ENCODE peak calls at places on chromosomes 2 and 18, in eight cellular contexts. One of them, this sample, is unnamed.

GRCh38 chr2:201678442-201678841 is 20.0 kb downstream of the MPP4 start:
- DNase-seq in gastrocnemius medialis: no peak
- DNase-seq in GM12891: no peak
- DNase-seq in body of pancreas: no peak
- DNase-seq in uterus: no peak
- DNase-seq in HCT116: no peak
- DNase-seq in adrenal gland: no peak
- DNase-seq in A549: no peak
- DNase-seq in this sample: no peak

GRCh38 chr2:167406558-167406957 is 518.3 kb downstream of the XIRP2 start:
- DNase-seq in body of pancreas: no peak
- DNase-seq in uterus: no peak
- DNase-seq in HCT116: no peak
- DNase-seq in adrenal gland: no peak
- DNase-seq in A549: no peak
- DNase-seq in GM12891: no peak
- DNase-seq in gastrocnemius medialis: no peak
- DNase-seq in this sample: no peak

GRCh38 chr2:227395556-227395955 is 7.8 kb upstream of the SCYGR1 start:
- DNase-seq in GM12891: no peak
- DNase-seq in A549: no peak
- DNase-seq in gastrocnemius medialis: no peak
- DNase-seq in body of pancreas: no peak
- DNase-seq in adrenal gland: no peak
- DNase-seq in HCT116: no peak
- DNase-seq in uterus: no peak
- DNase-seq in this sample: no peak

GRCh38 chr18:6150481-6150880 is 255.2 kb upstream of the TMEM200C start:
- DNase-seq in uterus: no peak
- DNase-seq in GM12891: no peak
- DNase-seq in adrenal gland: no peak
- DNase-seq in HCT116: no peak
- DNase-seq in body of pancreas: no peak
- DNase-seq in gastrocnemius medialis: no peak
- DNase-seq in A549: no peak
- DNase-seq in this sample: no peak

GRCh38 chr2:216490061-216490460 is 8.6 kb upstream of the RPL37A start:
- DNase-seq in A549: no peak
- DNase-seq in GM12891: no peak
- DNase-seq in body of pancreas: no peak
- DNase-seq in gastrocnemius medialis: no peak
- DNase-seq in uterus: no peak
- DNase-seq in HCT116: no peak
- DNase-seq in adrenal gland: no peak
- DNase-seq in this sample: peak

GRCh38 chr2:18855027-18855426 is 265.7 kb upstream of the NT5C1B start:
- DNase-seq in body of pancreas: no peak
- DNase-seq in adrenal gland: no peak
- DNase-seq in A549: peak
- DNase-seq in HCT116: peak
- DNase-seq in gastrocnemius medialis: no peak
- DNase-seq in GM12891: no peak
- DNase-seq in uterus: no peak
- DNase-seq in this sample: peak

GRCh38 chr2:39020383-39020782 is 100.5 kb downstream of the SOS1 start:
- DNase-seq in uterus: no peak
- DNase-seq in body of pancreas: no peak
- DNase-seq in HCT116: no peak
- DNase-seq in adrenal gland: no peak
- DNase-seq in gastrocnemius medialis: no peak
- DNase-seq in GM12891: no peak
- DNase-seq in A549: no peak
- DNase-seq in this sample: no peak

GRCh38 chr2:168555283-168555682 is 99.2 kb downstream of the CERS6 start:
- DNase-seq in uterus: no peak
- DNase-seq in GM12891: no peak
- DNase-seq in HCT116: no peak
- DNase-seq in gastrocnemius medialis: no peak
- DNase-seq in adrenal gland: no peak
- DNase-seq in A549: no peak
- DNase-seq in body of pancreas: no peak
- DNase-seq in this sample: no peak

GRCh38 chr18:75527848-75528247 is 100.3 kb upstream of the SMIM21 start:
- DNase-seq in adrenal gland: no peak
- DNase-seq in uterus: no peak
- DNase-seq in GM12891: no peak
- DNase-seq in body of pancreas: no peak
- DNase-seq in HCT116: no peak
- DNase-seq in gastrocnemius medialis: no peak
- DNase-seq in A549: no peak
- DNase-seq in this sample: no peak

GRCh38 chr18:62690416-62690815 is 24.9 kb upstream of the PHLPP1 start:
- DNase-seq in uterus: no peak
- DNase-seq in GM12891: no peak
- DNase-seq in A549: no peak
- DNase-seq in body of pancreas: no peak
- DNase-seq in gastrocnemius medialis: no peak
- DNase-seq in HCT116: no peak
- DNase-seq in adrenal gland: no peak
- DNase-seq in this sample: no peak

GRCh38 chr18:35041752-35042379 is 653 bp downstream of the MAPRE2 start:
- DNase-seq in HCT116: no peak
- DNase-seq in adrenal gland: no peak
- DNase-seq in uterus: no peak
- DNase-seq in gastrocnemius medialis: no peak
- DNase-seq in GM12891: no peak
- DNase-seq in body of pancreas: no peak
- DNase-seq in A549: no peak
- DNase-seq in this sample: no peak

GRCh38 chr2:85799215-85799956 is 45.6 kb downstream of the ATOH8 start:
- DNase-seq in HCT116: peak
- DNase-seq in A549: peak
- DNase-seq in GM12891: no peak
- DNase-seq in gastrocnemius medialis: peak
- DNase-seq in body of pancreas: no peak
- DNase-seq in uterus: peak
- DNase-seq in adrenal gland: peak
- DNase-seq in this sample: peak

GRCh38 chr2:35891528-35891927 is 464.1 kb upstream of the CRIM1 start:
- DNase-seq in A549: no peak
- DNase-seq in body of pancreas: no peak
- DNase-seq in gastrocnemius medialis: no peak
- DNase-seq in adrenal gland: no peak
- DNase-seq in HCT116: no peak
- DNase-seq in uterus: no peak
- DNase-seq in GM12891: no peak
- DNase-seq in this sample: no peak

GRCh38 chr2:118846667-118847446 is 591 bp downstream of the EN1 start:
- DNase-seq in GM12891: no peak
- DNase-seq in HCT116: no peak
- DNase-seq in gastrocnemius medialis: no peak
- DNase-seq in uterus: no peak
- DNase-seq in adrenal gland: no peak
- DNase-seq in A549: peak
- DNase-seq in body of pancreas: no peak
- DNase-seq in this sample: no peak

GRCh38 chr2:30135541-30135940 is 11.3 kb upstream of the YPEL5 start:
- DNase-seq in body of pancreas: no peak
- DNase-seq in HCT116: no peak
- DNase-seq in A549: no peak
- DNase-seq in adrenal gland: no peak
- DNase-seq in GM12891: no peak
- DNase-seq in uterus: no peak
- DNase-seq in gastrocnemius medialis: no peak
- DNase-seq in this sample: no peak

GRCh38 chr2:15559800-15560403 is 1.2 kb downstream of the NBAS start:
- DNase-seq in gastrocnemius medialis: no peak
- DNase-seq in body of pancreas: no peak
- DNase-seq in uterus: no peak
- DNase-seq in adrenal gland: no peak
- DNase-seq in GM12891: no peak
- DNase-seq in A549: no peak
- DNase-seq in HCT116: no peak
- DNase-seq in this sample: no peak

GRCh38 chr2:15561574-15562344 is 625 bp upstream of the NBAS start:
- DNase-seq in body of pancreas: peak
- DNase-seq in GM12891: no peak
- DNase-seq in uterus: peak
- DNase-seq in HCT116: no peak
- DNase-seq in adrenal gland: peak
- DNase-seq in A549: peak
- DNase-seq in gastrocnemius medialis: no peak
- DNase-seq in this sample: peak

GRCh38 chr2:15562354-15563031 is 1.4 kb upstream of the NBAS start:
- DNase-seq in HCT116: no peak
- DNase-seq in A549: no peak
- DNase-seq in adrenal gland: no peak
- DNase-seq in body of pancreas: no peak
- DNase-seq in uterus: no peak
- DNase-seq in gastrocnemius medialis: no peak
- DNase-seq in GM12891: no peak
- DNase-seq in this sample: no peak

GRCh38 chr2:15560404-15560987 is 638 bp downstream of the NBAS start:
- DNase-seq in A549: peak
- DNase-seq in adrenal gland: peak
- DNase-seq in HCT116: no peak
- DNase-seq in gastrocnemius medialis: no peak
- DNase-seq in GM12891: no peak
- DNase-seq in uterus: no peak
- DNase-seq in body of pancreas: peak
- DNase-seq in this sample: peak

GRCh38 chr2:15560988-15561573 is at the start of gene NBAS:
- DNase-seq in A549: peak
- DNase-seq in GM12891: peak
- DNase-seq in HCT116: peak
- DNase-seq in uterus: peak
- DNase-seq in adrenal gland: peak
- DNase-seq in body of pancreas: peak
- DNase-seq in gastrocnemius medialis: peak
- DNase-seq in this sample: peak
- TF ChIP-seq POLR2A in A549: peak
- TF ChIP-seq POLR2A in GM12891: peak
- TF ChIP-seq POLR2A in HCT116: peak
- TF ChIP-seq POLR2A in uterus: no peak
- TF ChIP-seq POLR2A in adrenal gland: no peak
- TF ChIP-seq POLR2A in body of pancreas: peak
- TF ChIP-seq POLR2A in gastrocnemius medialis: peak
- TF ChIP-seq POLR2A in this sample: peak

GRCh38 chr2:6917071-6917760 is at the start of gene RNF144A:
- DNase-seq in adrenal gland: peak
- DNase-seq in A549: peak
- DNase-seq in gastrocnemius medialis: no peak
- DNase-seq in GM12891: peak
- DNase-seq in HCT116: no peak
- DNase-seq in uterus: peak
- DNase-seq in body of pancreas: peak
- DNase-seq in this sample: peak
- TF ChIP-seq POLR2A in adrenal gland: peak
- TF ChIP-seq POLR2A in A549: peak
- TF ChIP-seq POLR2A in gastrocnemius medialis: peak
- TF ChIP-seq POLR2A in GM12891: no peak
- TF ChIP-seq POLR2A in HCT116: no peak
- TF ChIP-seq POLR2A in uterus: peak
- TF ChIP-seq POLR2A in body of pancreas: no peak
- TF ChIP-seq POLR2A in this sample: peak

GRCh38 chr2:160406591-160407392 is 86.8 kb downstream of the RBMS1 start:
- DNase-seq in body of pancreas: peak
- DNase-seq in adrenal gland: peak
- DNase-seq in gastrocnemius medialis: no peak
- DNase-seq in GM12891: peak
- DNase-seq in A549: peak
- DNase-seq in HCT116: peak
- DNase-seq in uterus: peak
- DNase-seq in this sample: no peak

GRCh38 chr2:160408575-160409291 is 84.9 kb downstream of the RBMS1 start:
- DNase-seq in gastrocnemius medialis: no peak
- DNase-seq in uterus: no peak
- DNase-seq in HCT116: no peak
- DNase-seq in GM12891: no peak
- DNase-seq in adrenal gland: no peak
- DNase-seq in A549: peak
- DNase-seq in body of pancreas: no peak
- DNase-seq in this sample: no peak

GRCh38 chr2:160409480-160409879 is 84.1 kb downstream of the RBMS1 start:
- DNase-seq in A549: no peak
- DNase-seq in GM12891: no peak
- DNase-seq in gastrocnemius medialis: no peak
- DNase-seq in HCT116: no peak
- DNase-seq in body of pancreas: no peak
- DNase-seq in adrenal gland: no peak
- DNase-seq in uterus: no peak
- DNase-seq in this sample: no peak

GRCh38 chr2:160408205-160408561 is 85.4 kb downstream of the RBMS1 start:
- DNase-seq in GM12891: no peak
- DNase-seq in gastrocnemius medialis: no peak
- DNase-seq in HCT116: no peak
- DNase-seq in uterus: no peak
- DNase-seq in adrenal gland: no peak
- DNase-seq in A549: no peak
- DNase-seq in body of pancreas: no peak
- DNase-seq in this sample: no peak

GRCh38 chr2:160407393-160408204 is 86.0 kb downstream of the RBMS1 start:
- DNase-seq in adrenal gland: peak
- DNase-seq in A549: peak
- DNase-seq in gastrocnemius medialis: peak
- DNase-seq in body of pancreas: peak
- DNase-seq in HCT116: no peak
- DNase-seq in uterus: peak
- DNase-seq in GM12891: peak
- DNase-seq in this sample: no peak
- TF ChIP-seq POLR2A in adrenal gland: peak
- TF ChIP-seq POLR2A in A549: peak
- TF ChIP-seq POLR2A in gastrocnemius medialis: peak
- TF ChIP-seq POLR2A in body of pancreas: peak
- TF ChIP-seq POLR2A in HCT116: no peak
- TF ChIP-seq POLR2A in uterus: peak
- TF ChIP-seq POLR2A in GM12891: no peak
- TF ChIP-seq POLR2A in this sample: peak

DNA sequence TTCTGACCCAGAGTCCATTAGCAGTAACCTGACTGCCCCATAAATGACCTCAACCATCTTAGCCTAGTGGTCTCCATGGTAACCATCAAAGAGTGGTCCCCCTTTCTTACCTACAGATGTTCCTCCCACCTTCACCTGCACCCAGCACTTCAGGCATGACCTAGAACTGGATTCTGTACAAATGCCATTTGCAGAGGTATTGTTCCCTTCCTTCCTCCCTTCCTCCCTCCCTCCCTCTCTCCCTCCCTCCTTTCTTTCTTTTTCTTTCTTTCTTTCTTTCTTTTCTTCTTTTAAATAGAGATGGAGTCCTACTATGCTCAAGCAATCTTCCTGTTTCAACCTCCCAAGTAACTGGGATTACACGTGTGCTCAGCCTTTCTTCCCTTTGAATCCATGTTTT is 114.6 kb upstream of the SLC1A4 start:
- DNase-seq in HCT116: no peak
- DNase-seq in gastrocnemius medialis: no peak
- DNase-seq in adrenal gland: no peak
- DNase-seq in A549: no peak
- DNase-seq in GM12891: no peak
- DNase-seq in uterus: no peak
- DNase-seq in body of pancreas: no peak
- DNase-seq in this sample: no peak
- TF ChIP-seq POLR2A in HCT116: no peak
- TF ChIP-seq POLR2A in gastrocnemius medialis: no peak
- TF ChIP-seq POLR2A in adrenal gland: no peak
- TF ChIP-seq POLR2A in A549: no peak
- TF ChIP-seq POLR2A in GM12891: no peak
- TF ChIP-seq POLR2A in uterus: no peak
- TF ChIP-seq POLR2A in body of pancreas: no peak
- TF ChIP-seq POLR2A in this sample: no peak